ENCODE peak calls at places on chromosomes 7 and 10, in ten cellular contexts. E is aorta; M is HCT116; I is CD8-positive, alpha-beta memory T cell; V is BE2C; B is pancreas; N is A673; W is heart right ventricle; U is colonic mucosa; H is prostate gland. J is an unnamed sample. For H3K27me3 and H3K4me1, the result is how much of the 10 kb centered on the place peaks cover.

GRCh38 chr7:74287303-74288033 is 1.7 kb upstream of the CLIP2 start:
- DNase-seq in E (no peak), M (no peak), I (no peak), V (no peak), B (no peak), N (no peak), W (no peak), U (peak), H (no peak), J (no peak)

GRCh38 chr7:82605247-82605864 is 161.8 kb upstream of the CACNA2D1 start:
- DNase-seq in E (no peak), M (peak), I (no peak), V (peak), B (no peak), N (peak), W (peak), U (no peak), H (no peak), J (peak)

GRCh38 chr10:8238989-8239388 is 184.5 kb downstream of the GATA3 start:
- DNase-seq in E (no peak), M (no peak), I (no peak), V (no peak), B (no peak), N (no peak), W (no peak), U (no peak), H (no peak), J (no peak)

GRCh38 chr7:13641699-13642098 is 347.8 kb downstream of the ETV1 start:
- DNase-seq in E (no peak), M (no peak), I (no peak), V (no peak), B (no peak), N (no peak), W (no peak), U (no peak), H (peak), J (no peak)

GRCh38 chr10:71006497-71006896 is 118.1 kb upstream of the PCBD1 start:
- DNase-seq in E (peak), M (no peak), I (no peak), V (no peak), B (no peak), N (peak), W (no peak), U (no peak), H (no peak), J (no peak)

GRCh38 chr10:11910102-11910501 is 86.9 kb downstream of the PROSER2 start:
- DNase-seq in E (no peak), M (no peak), I (no peak), V (no peak), B (no peak), N (no peak), W (no peak), U (no peak), H (no peak), J (no peak)

GRCh38 chr7:114082934-114083647 is 164.3 kb upstream of the PPP1R3A start:
- DNase-seq in E (peak), M (no peak), I (no peak), V (no peak), B (peak), N (peak), W (peak), U (peak), H (no peak), J (peak)

GRCh38 chr7:16403475-16403874 is 17.9 kb downstream of the CRPPA start:
- DNase-seq in E (no peak), M (no peak), I (no peak), V (no peak), B (no peak), N (no peak), W (no peak), U (no peak), H (no peak), J (no peak)

GRCh38 chr10:82321734-82322133 is 446.7 kb downstream of the NRG3 start:
- DNase-seq in E (no peak), M (no peak), I (no peak), V (no peak), B (no peak), N (no peak), W (no peak), U (no peak), H (no peak), J (no peak)

GRCh38 chr7:100694196-100694745 is at the start of gene GIGYF1:
- DNase-seq in E (peak), M (no peak), I (peak), V (peak), B (peak), N (peak), W (peak), U (peak), H (peak), J (peak)

GRCh38 chr10:120394446-120394845 is 62.6 kb upstream of the PLPP4 start:
- DNase-seq in E (no peak), M (no peak), I (no peak), V (no peak), B (no peak), N (no peak), W (no peak), U (no peak), H (no peak), J (no peak)

GRCh38 chr7:84049034-84049433 is 145.6 kb downstream of the SEMA3A start:
- DNase-seq in E (no peak), M (no peak), I (no peak), V (no peak), B (no peak), N (no peak), W (no peak), U (no peak), H (no peak), J (no peak)

GRCh38 chr7:71637578-71637977 is 505.6 kb downstream of the GALNT17 start:
- DNase-seq in E (no peak), M (no peak), I (no peak), V (no peak), B (no peak), N (no peak), W (no peak), U (no peak), H (no peak), J (no peak)

GRCh38 chr10:48700493-48700892 is 15.8 kb downstream of the WDFY4 start:
- DNase-seq in E (no peak), M (no peak), I (no peak), V (no peak), B (no peak), N (no peak), W (no peak), U (no peak), H (no peak), J (no peak)

GRCh38 chr7:116672596-116673503 is 854 bp downstream of the MET start:
- DNase-seq in E (no peak), M (no peak), I (no peak), V (no peak), B (peak), N (no peak), W (peak), U (peak), H (peak), J (no peak)

GRCh38 chr10:121168513-121169216 is 317.5 kb downstream of the WDR11 start:
- DNase-seq in E (no peak), M (peak), I (no peak), V (no peak), B (no peak), N (no peak), W (no peak), U (no peak), H (no peak), J (no peak)

GRCh38 chr10:54947605-54948004 is 146.6 kb upstream of the PCDH15 start:
- DNase-seq in E (no peak), M (no peak), I (no peak), V (no peak), B (no peak), N (no peak), W (no peak), U (no peak), H (no peak), J (no peak)

GRCh38 chr7:7323352-7323751 is 141.0 kb downstream of the C1GALT1 start:
- DNase-seq in E (no peak), M (no peak), I (no peak), V (no peak), B (no peak), N (no peak), W (no peak), U (no peak), H (no peak), J (no peak)

DNA sequence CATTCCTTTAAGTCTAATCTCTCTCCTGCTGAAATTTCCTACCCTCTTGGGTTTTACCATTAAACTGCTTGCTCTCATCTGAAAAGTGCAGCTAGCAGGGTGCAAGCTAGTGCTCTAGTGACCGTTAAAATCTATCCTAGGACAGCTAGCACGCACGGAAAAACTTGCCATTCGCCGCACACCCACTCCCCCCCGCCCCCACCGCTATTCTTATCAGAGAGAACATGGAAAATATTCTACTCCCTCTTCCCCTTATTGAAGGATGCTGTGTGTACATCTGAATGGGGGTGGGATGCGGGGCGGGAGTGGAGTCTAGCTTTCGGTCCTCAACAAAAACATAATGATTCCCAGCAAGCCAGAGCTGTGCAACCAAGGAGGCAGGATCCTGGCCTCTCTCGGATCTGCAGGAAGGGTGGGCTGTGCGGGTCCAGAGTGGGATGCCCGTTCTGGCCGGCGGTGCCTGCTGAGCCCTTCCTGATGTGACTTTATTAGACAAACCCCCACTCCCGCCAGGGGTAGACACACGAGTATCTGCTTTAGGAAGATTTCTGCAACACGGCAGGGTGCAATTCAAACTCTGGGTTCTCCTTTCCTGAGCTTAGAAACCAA is 1.1 kb upstream of the ADRA2A start:
- DNase-seq in E (no peak), M (no peak), I (no peak), V (no peak), B (no peak), N (no peak), W (no peak), U (no peak), H (no peak), J (peak)
- H3K4me3 ChIP-seq in E (no peak), M (no peak), I (no peak), V (peak), B (peak), N (peak), W (peak), U (peak), H (no peak), J (peak)

DNA sequence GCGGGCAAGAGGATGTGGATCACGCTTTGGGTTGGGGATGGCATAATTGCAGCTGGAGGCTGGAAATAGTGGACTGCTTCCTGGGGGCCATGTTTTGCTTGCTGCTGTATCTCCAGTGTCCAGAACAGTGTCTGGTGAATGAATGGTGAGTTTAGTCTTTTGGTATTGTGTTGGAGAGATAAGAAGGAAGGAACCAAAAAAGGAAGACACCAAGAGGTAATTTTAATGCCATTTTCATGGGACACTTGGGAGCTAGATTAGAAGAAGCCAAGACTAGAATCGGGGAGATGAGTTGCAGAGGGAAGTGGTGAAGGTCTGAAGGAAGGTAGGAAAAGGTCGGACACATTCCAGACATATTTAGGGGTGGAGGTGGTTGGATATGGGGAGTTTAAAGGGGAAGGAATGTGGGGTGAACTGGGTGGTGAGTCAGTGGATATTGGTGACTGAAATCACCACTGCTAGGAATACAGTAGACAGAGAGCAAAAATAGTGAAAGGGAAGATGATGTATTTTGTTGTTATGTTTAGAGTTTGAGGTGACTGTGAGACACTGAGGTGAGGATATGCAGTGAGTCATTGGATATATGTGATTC is 76.7 kb downstream of the CCNY start:
- DNase-seq in E (no peak), M (no peak), I (no peak), V (no peak), B (no peak), N (no peak), W (no peak), U (no peak), H (no peak), J (no peak)
- H3K27me3 ChIP-seq in E (under half), M (under half), I (under half), V (under half), B (under half), N (under half), W (under half), U (under half), H (under half), J (under half)

GRCh38 chr10:5512331-5512730 is 12.4 kb upstream of the CALML3 start:
- DNase-seq in E (peak), M (no peak), I (no peak), V (no peak), B (no peak), N (no peak), W (no peak), U (no peak), H (no peak), J (no peak)
- H3K4me1 ChIP-seq in E (under half), M (under half), I (under half), V (under half), B (under half), N (under half), W (under half), U (under half), H (under half), J (under half)

GRCh38 chr10:45376364-45376801 is 2.4 kb downstream of the ALOX5 start:
- DNase-seq in E (no peak), M (no peak), I (no peak), V (no peak), B (no peak), N (no peak), W (no peak), U (no peak), H (no peak), J (no peak)

GRCh38 chr10:45374451-45375052 is 536 bp downstream of the ALOX5 start:
- DNase-seq in E (no peak), M (no peak), I (no peak), V (no peak), B (peak), N (no peak), W (no peak), U (no peak), H (no peak), J (no peak)

GRCh38 chr10:45377321-45377720 is 3.3 kb downstream of the ALOX5 start:
- DNase-seq in E (no peak), M (no peak), I (no peak), V (no peak), B (no peak), N (no peak), W (no peak), U (no peak), H (no peak), J (no peak)

GRCh38 chr10:45375101-45375500 is 1.1 kb downstream of the ALOX5 start:
- DNase-seq in E (no peak), M (no peak), I (no peak), V (no peak), B (no peak), N (no peak), W (no peak), U (no peak), H (no peak), J (no peak)

GRCh38 chr10:45375716-45376231 is 1.8 kb downstream of the ALOX5 start:
- DNase-seq in E (no peak), M (no peak), I (no peak), V (no peak), B (no peak), N (no peak), W (no peak), U (no peak), H (no peak), J (no peak)
- H3K4me3 ChIP-seq in E (no peak), M (no peak), I (no peak), V (no peak), B (no peak), N (no peak), W (no peak), U (no peak), H (no peak), J (no peak)

GRCh38 chr7:70076325-70076724 is 478.1 kb downstream of the AUTS2 start:
- DNase-seq in E (no peak), M (no peak), I (no peak), V (no peak), B (no peak), N (no peak), W (no peak), U (no peak), H (no peak), J (no peak)

GRCh38 chr7:70082026-70082655 is 483.9 kb downstream of the AUTS2 start:
- DNase-seq in E (no peak), M (no peak), I (no peak), V (no peak), B (no peak), N (peak), W (no peak), U (no peak), H (no peak), J (no peak)
- H3K27me3 ChIP-seq in E (under half), M (under half), I (under half), V (under half), B (under half), N (under half), W (under half), U (under half), H (under half), J (under half)

GRCh38 chr10:132402781-132403241 is 5.8 kb downstream of the PWWP2B start:
- DNase-seq in E (peak), M (no peak), I (no peak), V (no peak), B (peak), N (no peak), W (no peak), U (no peak), H (no peak), J (peak)

GRCh38 chr10:132404911-132405462 is 8.0 kb downstream of the PWWP2B start:
- DNase-seq in E (no peak), M (no peak), I (no peak), V (no peak), B (peak), N (no peak), W (no peak), U (no peak), H (no peak), J (peak)

GRCh38 chr10:132403511-132404168 is 6.6 kb downstream of the PWWP2B start:
- DNase-seq in E (no peak), M (no peak), I (no peak), V (no peak), B (peak), N (no peak), W (no peak), U (no peak), H (no peak), J (peak)

GRCh38 chr10:132405463-132405991 is 8.5 kb downstream of the PWWP2B start:
- DNase-seq in E (no peak), M (no peak), I (no peak), V (no peak), B (peak), N (no peak), W (no peak), U (no peak), H (no peak), J (peak)

GRCh38 chr10:132404169-132404880 is 7.3 kb downstream of the PWWP2B start:
- DNase-seq in E (no peak), M (no peak), I (no peak), V (no peak), B (peak), N (no peak), W (no peak), U (no peak), H (no peak), J (peak)
- H3K4me1 ChIP-seq in E (under half), M (under half), I (under half), V (under half), B (half or more), N (under half), W (under half), U (half or more), H (under half), J (under half)

DNA sequence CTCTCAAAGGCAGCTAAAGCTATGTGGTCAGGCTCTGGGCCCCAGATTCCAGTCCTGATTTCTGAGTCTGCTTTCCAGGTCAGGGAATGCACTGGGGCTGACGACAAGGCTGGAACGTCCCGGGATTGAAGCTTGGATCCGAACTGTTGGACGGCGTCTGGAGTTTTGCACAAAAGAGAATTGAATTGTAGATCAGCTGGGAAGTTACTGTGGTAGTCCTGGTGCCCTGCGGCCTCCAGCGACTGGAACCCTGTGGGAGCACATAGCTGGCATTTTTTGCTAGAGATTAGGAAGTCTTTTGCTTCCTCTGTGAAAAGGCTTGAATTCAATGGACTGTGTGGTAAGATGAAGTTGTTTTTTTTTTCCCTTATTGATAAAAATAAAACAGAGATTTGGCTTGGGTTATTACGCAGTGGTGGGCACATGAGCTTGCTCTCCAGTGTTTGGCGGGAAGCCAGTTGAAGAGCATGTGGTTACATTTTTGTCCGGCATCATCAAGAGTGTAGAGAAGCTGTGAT is at the start of gene HK1:
- DNase-seq in E (no peak), M (no peak), I (no peak), V (no peak), B (no peak), N (no peak), W (peak), U (no peak), H (no peak), J (peak)
- H3K4me3 ChIP-seq in E (no peak), M (no peak), I (no peak), V (no peak), B (no peak), N (no peak), W (no peak), U (no peak), H (no peak), J (no peak)

GRCh38 chr7:142347091-142347490 is 89.2 kb upstream of the PRSS58 start:
- DNase-seq in E (no peak), M (no peak), I (no peak), V (no peak), B (no peak), N (no peak), W (no peak), U (no peak), H (no peak), J (no peak)
- H3K27me3 ChIP-seq in E (under half), M (under half), I (under half), V (under half), B (under half), N (under half), W (under half), U (under half), H (under half), J (under half)

DNA sequence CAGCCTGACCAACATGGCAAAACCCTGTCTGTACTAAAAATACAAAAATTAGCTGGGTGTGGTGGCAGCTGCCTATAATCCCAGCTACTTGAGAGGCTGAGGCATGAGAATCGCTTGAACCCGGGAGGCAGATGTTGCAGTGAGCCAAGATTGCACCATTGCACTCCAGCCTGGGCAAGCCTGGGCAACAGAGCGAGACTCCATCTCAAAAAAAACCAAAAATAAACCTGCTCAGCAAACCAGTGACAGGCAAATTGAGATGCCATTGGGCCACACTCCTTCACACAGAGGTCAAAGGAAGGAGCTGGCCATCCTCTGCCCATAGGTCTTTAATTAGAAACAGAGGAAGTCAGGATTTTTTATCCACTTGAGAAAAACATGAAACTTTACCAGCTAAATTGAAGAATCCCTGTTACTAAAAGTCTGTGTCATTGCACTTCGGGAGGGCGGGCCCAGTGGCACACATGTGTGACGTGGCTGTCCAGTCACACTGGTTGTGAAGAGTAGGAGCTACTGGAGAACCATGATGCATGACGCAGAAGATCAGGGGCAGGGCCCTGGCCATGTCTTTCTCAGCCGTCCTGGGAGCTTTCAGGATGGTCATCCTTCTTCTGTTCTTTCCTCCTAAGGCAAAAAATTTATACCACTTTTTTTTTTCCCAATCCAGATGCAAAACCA is 118.3 kb upstream of the ZNF438 start:
- DNase-seq in E (no peak), M (no peak), I (no peak), V (no peak), B (no peak), N (no peak), W (no peak), U (no peak), H (no peak), J (no peak)
- H3K4me1 ChIP-seq in E (under half), M (under half), I (under half), V (under half), B (under half), N (under half), W (under half), U (under half), H (under half), J (under half)

J was measured in right cardiac atrium.